ENCODE peak calls at places on chromosomes 11 and 22, in five cellular contexts. L is kidney, T is AG08395, E is amniotic stem cell, B is tibial artery. R is an unnamed sample.

GRCh38 chr11:113593698-113594308 is 112.3 kb downstream of the TMPRSS5 start:
- DNase-seq in L (no peak), B (no peak), E (no peak), T (peak), R (peak)

GRCh38 chr11:128451651-128452470 is 135.5 kb downstream of the ETS1 start:
- DNase-seq in B (peak), T (no peak), L (peak), E (no peak), R (no peak)

GRCh38 chr11:112273066-112273465 is 12.4 kb upstream of the PLET1 start:
- DNase-seq in L (no peak), E (no peak), B (no peak), T (no peak), R (no peak)

GRCh38 chr22:23796461-23796860 is 9.7 kb downstream of the SMARCB1 start:
- DNase-seq in T (peak), B (no peak), E (no peak), L (peak), R (no peak)

GRCh38 chr11:123474994-123475393 is 44.9 kb downstream of the GRAMD1B start:
- DNase-seq in T (peak), E (no peak), B (peak), L (no peak), R (peak)

GRCh38 chr11:66222358-66223149 is 45.9 kb upstream of the RAB1B start:
- DNase-seq in T (peak), L (peak), E (peak), B (peak), R (peak)

GRCh38 chr11:70482529-70482917 is 84.2 kb downstream of the CTTN start:
- DNase-seq in T (no peak), L (no peak), E (no peak), B (no peak), R (no peak)

GRCh38 chr22:17368727-17369552 is at the start of gene CECR2:
- DNase-seq in T (no peak), B (no peak), E (no peak), L (peak), R (no peak)

GRCh38 chr11:44889266-44889665 is 61.4 kb downstream of the TP53I11 start:
- DNase-seq in T (peak), L (no peak), B (no peak), E (no peak), R (peak)

GRCh38 chr11:96337541-96338530 is 5.2 kb downstream of the MAML2 start:
- DNase-seq in T (no peak), E (no peak), B (peak), L (no peak), R (peak)

GRCh38 chr22:27780161-27780575 is 21.4 kb downstream of the MN1 start:
- DNase-seq in L (no peak), B (peak), E (no peak), T (no peak), R (no peak)

GRCh38 chr11:116955548-116955947 is 118.1 kb upstream of the APOA1 start:
- DNase-seq in B (no peak), T (no peak), E (no peak), L (no peak), R (no peak)

GRCh38 chr11:554428-554823 is 6.1 kb downstream of the LMNTD2 start:
- DNase-seq in L (no peak), E (no peak), T (no peak), B (no peak), R (no peak)

GRCh38 chr11:88310246-88310645 is 27.3 kb downstream of the CTSC start:
- DNase-seq in L (no peak), B (no peak), E (no peak), T (no peak), R (no peak)

GRCh38 chr11:69449320-69450063 is 32.0 kb upstream of the LINC01488 start:
- DNase-seq in B (peak), E (peak), L (peak), T (peak), R (peak)

GRCh38 chr11:101096036-101096704 is 33.4 kb downstream of the PGR start:
- DNase-seq in L (no peak), B (no peak), T (no peak), E (no peak), R (no peak)

GRCh38 chr11:129922674-129923073 is 27.3 kb upstream of the NFRKB start:
- DNase-seq in T (no peak), L (no peak), E (no peak), B (no peak), R (no peak)

GRCh38 chr11:13168281-13168680 is 109.3 kb upstream of the BMAL1 start:
- DNase-seq in E (no peak), T (no peak), L (no peak), B (no peak), R (no peak)

GRCh38 chr11:134331565-134332188 is at the start of gene GLB1L2:
- DNase-seq in L (peak), B (peak), T (peak), E (no peak), R (peak)

GRCh38 chr22:46288846-46289243 is 7.8 kb upstream of the GTSE1 start:
- DNase-seq in E (no peak), L (no peak), T (no peak), B (no peak), R (no peak)

GRCh38 chr22:32204856-32205722 is at the start of gene RFPL2:
- DNase-seq in B (no peak), E (no peak), L (no peak), T (peak), R (peak)

GRCh38 chr11:92413757-92414513 is 189.3 kb downstream of the FAT3 start:
- DNase-seq in E (no peak), L (no peak), B (no peak), T (no peak), R (no peak)

GRCh38 chr11:113553235-113553634 is 78.0 kb upstream of the DRD2 start:
- DNase-seq in L (no peak), T (peak), E (peak), B (peak), R (peak)

GRCh38 chr11:31521497-31522150 is 12.1 kb downstream of the ELP4 start:
- DNase-seq in L (no peak), E (no peak), B (no peak), T (no peak), R (no peak)

GRCh38 chr11:119266063-119266462 is 50.9 kb downstream of the MCAM start:
- DNase-seq in L (no peak), E (no peak), B (no peak), T (no peak), R (no peak)

GRCh38 chr22:30178180-30179126 is 68.1 kb downstream of the LIF start:
- DNase-seq in B (no peak), L (no peak), T (no peak), E (no peak), R (peak)